ENCODE peak calls at places on chromosomes 1 and 21, in seven cellular contexts. T, R, S, C, U, Y and B are unnamed samples.

GRCh38 chr1:182377175-182377574 is 14.4 kb downstream of the GLUL start:
- DNase-seq in T (no peak), S (no peak), R (no peak), Y (no peak), C (no peak), U (no peak), B (no peak)

GRCh38 chr1:16905856-16906702 is 10.3 kb downstream of the RNU1-2 start:
- DNase-seq in R (peak), U (no peak), S (no peak), T (no peak), C (no peak), Y (peak), B (peak)

GRCh38 chr1:119298687-119299086 is 69.9 kb upstream of the HAO2 start:
- DNase-seq in Y (peak), C (peak), T (no peak), U (no peak), R (no peak), S (no peak), B (peak)

GRCh38 chr1:52653207-52653849 is 20.4 kb downstream of the SHISAL2A start:
- DNase-seq in R (no peak), Y (no peak), U (no peak), S (no peak), T (no peak), C (no peak), B (no peak)

GRCh38 chr1:200363200-200363933 is 46.5 kb downstream of the ZNF281 start:
- DNase-seq in R (no peak), T (no peak), C (no peak), S (peak), Y (no peak), U (no peak), B (no peak)

GRCh38 chr1:157170677-157171515 is 32.7 kb upstream of the ETV3 start:
- DNase-seq in U (peak), C (no peak), R (peak), T (peak), Y (peak), S (peak), B (peak)

GRCh38 chr1:51863384-51863783 is 15.1 kb downstream of the NRDC start:
- DNase-seq in Y (no peak), T (no peak), C (peak), R (no peak), U (no peak), S (no peak), B (no peak)

GRCh38 chr1:226993676-226994356 is 53.7 kb downstream of the COQ8A start:
- DNase-seq in T (peak), C (no peak), R (no peak), Y (no peak), S (no peak), U (no peak), B (no peak)

GRCh38 chr1:234782057-234782800 is 172.3 kb upstream of the IRF2BP2 start:
- DNase-seq in Y (no peak), U (no peak), C (no peak), R (no peak), T (no peak), S (peak), B (no peak)

GRCh38 chr1:64986903-64987871 is 20.8 kb upstream of the JAK1 start:
- DNase-seq in Y (peak), C (no peak), U (no peak), S (no peak), T (no peak), R (no peak), B (no peak)

GRCh38 chr21:38156200-38156599 is 100.6 kb upstream of the KCNJ15 start:
- DNase-seq in R (no peak), C (no peak), Y (no peak), S (no peak), U (no peak), T (no peak), B (no peak)

GRCh38 chr1:208615356-208615755 is 371.2 kb upstream of the PLXNA2 start:
- DNase-seq in C (no peak), T (no peak), U (no peak), Y (no peak), R (no peak), S (no peak), B (no peak)